ENCODE peak calls at places on chromosomes 13 and 19, in six cellular contexts. J, X, Z, L, U and R are unnamed samples. For H3K4me1, the result is how much of the 10 kb centered on the place peaks cover.

GRCh38 chr19:27794444-27795042 is 1418.4 kb downstream of the UQCRFS1 start:
- DNase-seq in L (no peak), J (no peak), U (peak), Z (peak), X (peak), R (peak)

GRCh38 chr13:42548731-42549554 is 25.0 kb upstream of the TNFSF11 start:
- DNase-seq in Z (no peak), U (peak), X (no peak), L (no peak), J (peak), R (no peak)

GRCh38 chr13:73224708-73225107 is 165.9 kb downstream of the KLF5 start:
- DNase-seq in Z (peak), L (no peak), X (no peak), U (no peak), J (peak), R (no peak)

GRCh38 chr19:40601061-40601973 is at the start of gene LTBP4:
- DNase-seq in X (no peak), L (no peak), Z (no peak), J (peak), U (peak), R (peak)

GRCh38 chr19:15922021-15922420 is 12.3 kb downstream of the CYP4F11 start:
- DNase-seq in L (no peak), U (no peak), X (no peak), Z (no peak), J (no peak), R (no peak)

GRCh38 chr13:76879211-76879875 is 6.9 kb downstream of the KCTD12 start:
- DNase-seq in Z (peak), L (no peak), J (peak), U (peak), X (no peak), R (no peak)

GRCh38 chr13:87078947-87079795 is 592.0 kb upstream of the SLITRK5 start:
- DNase-seq in U (no peak), L (no peak), Z (no peak), X (no peak), J (no peak), R (no peak)

GRCh38 chr13:31982124-31982523 is 49.5 kb upstream of the FRY start:
- DNase-seq in Z (no peak), U (no peak), J (peak), L (no peak), X (no peak), R (no peak)

GRCh38 chr19:12689012-12689411 is 1.2 kb downstream of the GNG14 start:
- DNase-seq in L (no peak), U (no peak), J (no peak), Z (no peak), X (no peak), R (no peak)

GRCh38 chr19:39502640-39503417 is 4.1 kb downstream of the DLL3 start:
- DNase-seq in U (peak), L (no peak), Z (peak), J (peak), X (peak), R (peak)

GRCh38 chr19:38252935-38253691 is 3.1 kb downstream of the PPP1R14A start:
- DNase-seq in X (no peak), J (no peak), Z (no peak), U (peak), L (no peak), R (no peak)

GRCh38 chr19:1475751-1476437 is 3.1 kb downstream of the C19orf25 start:
- DNase-seq in U (no peak), Z (no peak), X (no peak), L (no peak), J (no peak), R (peak)

GRCh38 chr19:3397266-3398022 is 31.1 kb downstream of the NFIC start:
- DNase-seq in J (no peak), X (no peak), Z (no peak), L (no peak), U (peak), R (peak)
- H3K4me1 ChIP-seq in J (under half), X (under half), Z (under half), L (under half), U (under half), R (under half)

GRCh38 chr19:9507285-9507684 is 8.9 kb upstream of the ZNF560 start:
- DNase-seq in Z (no peak), X (no peak), J (no peak), L (no peak), U (no peak), R (no peak)
- H4K91ac ChIP-seq in Z (no peak), X (no peak), J (no peak), L (no peak), U (no peak), R (no peak)

GRCh38 chr19:45005787-45006186 is 4.5 kb downstream of the RELB start:
- DNase-seq in Z (no peak), L (no peak), U (no peak), X (no peak), J (no peak), R (no peak)

GRCh38 chr19:45001087-45001739 is at the start of gene RELB:
- DNase-seq in J (peak), L (peak), U (peak), X (peak), Z (peak), R (peak)

GRCh38 chr19:45008554-45008953 is 7.3 kb downstream of the RELB start:
- DNase-seq in U (no peak), J (peak), X (no peak), Z (no peak), L (no peak), R (peak)

GRCh38 chr19:44998025-44998424 is 3.2 kb upstream of the RELB start:
- DNase-seq in U (no peak), Z (no peak), X (no peak), J (no peak), L (no peak), R (no peak)

DNA sequence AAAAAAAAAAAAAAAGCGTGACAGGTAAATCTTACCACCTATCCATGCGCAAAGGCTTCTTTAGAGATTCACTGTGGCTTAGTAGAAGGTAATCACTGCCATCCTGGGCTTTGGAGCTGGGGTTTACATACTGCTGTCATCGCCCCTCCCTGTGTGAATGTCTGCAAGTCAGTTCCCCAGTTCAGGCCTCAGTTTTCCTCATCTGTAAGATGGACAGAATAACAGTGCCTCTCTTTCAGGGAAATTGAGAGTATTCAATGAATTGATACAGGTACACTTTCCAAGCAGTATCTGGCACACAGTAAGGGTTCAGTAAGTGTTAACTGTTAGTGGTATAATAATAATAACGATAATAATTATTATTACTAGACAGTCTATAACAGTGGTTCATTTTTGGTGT is 2.2 kb downstream of the RELB start:
- DNase-seq in L (no peak), U (no peak), J (no peak), Z (no peak), X (no peak), R (no peak)
- H3K4me1 ChIP-seq in L (under half), U (under half), J (under half), Z (under half), X (under half), R (under half)

DNA sequence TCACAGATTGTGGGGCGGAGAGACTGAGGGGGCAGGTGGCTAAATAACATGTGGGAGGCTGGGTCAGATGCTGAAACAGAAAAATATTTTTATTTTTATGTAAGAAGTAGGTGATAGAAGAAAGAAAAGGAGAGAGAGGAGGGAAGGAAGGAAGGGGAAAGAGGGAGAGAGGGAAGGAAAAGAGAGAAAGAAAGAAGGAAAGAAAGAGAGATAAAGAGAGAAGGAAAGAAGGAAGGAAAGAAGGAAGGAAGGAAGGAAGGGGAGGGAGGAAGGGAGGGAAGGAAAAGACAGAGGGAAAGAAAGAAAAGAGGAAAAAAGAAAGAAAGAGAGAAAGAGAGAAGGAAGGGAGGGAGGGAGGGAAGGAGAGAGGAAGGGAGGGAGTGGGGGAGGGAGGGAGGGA is 224.9 kb downstream of the UQCRFS1 start:
- DNase-seq in X (no peak), Z (no peak), L (no peak), U (no peak), J (no peak), R (no peak)
- H4K91ac ChIP-seq in X (no peak), Z (no peak), L (no peak), U (no peak), J (no peak), R (no peak)

DNA sequence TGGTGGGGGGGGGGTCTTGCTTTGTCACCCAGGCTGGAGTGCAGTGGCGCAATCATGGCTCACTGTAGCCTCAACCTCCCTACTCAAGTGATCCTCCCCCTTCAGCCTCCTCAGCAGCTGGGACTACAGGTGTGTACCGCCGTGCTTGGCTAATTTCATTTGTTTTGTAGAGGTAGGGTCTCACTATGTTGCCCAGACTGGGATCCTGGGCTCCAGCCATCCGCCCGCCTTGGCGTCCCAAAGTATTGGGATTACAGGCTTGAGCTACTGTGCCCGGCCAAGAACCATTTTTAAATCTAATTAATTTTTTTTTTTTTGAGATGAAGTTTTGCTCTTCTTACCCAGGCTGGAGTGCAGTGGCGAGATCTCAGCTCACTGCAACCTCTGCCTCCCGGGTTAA is 18.2 kb upstream of the JUND start:
- DNase-seq in L (no peak), X (no peak), U (no peak), J (no peak), Z (no peak), R (no peak)
- H3K4me1 ChIP-seq in L (under half), X (under half), U (under half), J (under half), Z (under half), R (under half)

DNA sequence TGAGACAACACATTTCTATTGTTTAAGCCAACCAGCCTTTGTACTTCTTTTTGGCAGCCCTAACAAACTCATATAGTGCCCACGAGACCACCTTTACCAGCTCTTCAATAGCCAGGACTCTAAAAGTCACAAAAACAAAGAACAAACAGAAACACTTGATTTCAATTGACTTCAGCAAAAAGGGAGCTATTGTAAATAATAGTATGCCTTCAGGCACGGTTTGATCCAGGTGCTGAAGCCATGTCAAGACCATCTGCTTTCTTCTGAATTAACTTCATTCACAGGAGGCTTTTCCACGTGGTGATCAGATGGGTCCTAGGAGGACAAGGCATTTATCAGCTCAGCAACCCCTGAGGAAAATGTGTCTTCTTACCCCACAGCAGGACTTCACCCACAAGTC is 53.8 kb downstream of the TINCR start:
- DNase-seq in U (no peak), L (no peak), J (no peak), Z (no peak), X (no peak), R (no peak)
- H4K91ac ChIP-seq in U (no peak), L (no peak), J (no peak), Z (no peak), X (no peak), R (no peak)

DNA sequence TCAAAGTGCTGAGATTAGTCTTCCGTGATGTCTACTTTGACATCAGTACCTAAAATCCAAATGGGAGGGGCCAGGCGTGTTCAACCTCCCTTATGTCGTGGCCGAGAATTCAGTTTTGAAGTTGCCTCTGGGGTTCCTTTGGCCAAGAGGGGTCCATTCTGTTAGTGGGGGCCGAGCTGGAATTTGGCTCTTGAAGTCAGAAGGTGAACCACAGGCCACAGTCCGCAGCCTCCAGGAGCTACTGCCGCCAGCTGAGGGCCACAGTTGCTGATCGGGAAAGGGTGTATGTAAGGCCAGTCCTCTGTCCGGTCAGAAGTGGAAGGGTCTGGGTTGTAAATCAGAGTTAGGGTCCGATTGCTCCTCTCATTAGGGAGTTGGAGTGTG is 31.0 kb downstream of the ATP11A start:
- DNase-seq in J (no peak), L (no peak), X (no peak), U (no peak), Z (no peak), R (no peak)
- H3K4me1 ChIP-seq in J (under half), L (under half), X (under half), U (under half), Z (under half), R (under half)

GRCh38 chr19:10707440-10707839 is 6.2 kb downstream of the QTRT1 start:
- DNase-seq in U (no peak), X (no peak), L (no peak), J (no peak), Z (no peak), R (no peak)
- H4K91ac ChIP-seq in U (peak), X (no peak), L (no peak), J (no peak), Z (no peak), R (no peak)

GRCh38 chr13:30359999-30360398 is 52.6 kb upstream of the KATNAL1 start:
- DNase-seq in X (no peak), L (no peak), U (no peak), J (no peak), Z (no peak), R (no peak)
- H3K4me1 ChIP-seq in X (under half), L (under half), U (under half), J (under half), Z (under half), R (under half)

DNA sequence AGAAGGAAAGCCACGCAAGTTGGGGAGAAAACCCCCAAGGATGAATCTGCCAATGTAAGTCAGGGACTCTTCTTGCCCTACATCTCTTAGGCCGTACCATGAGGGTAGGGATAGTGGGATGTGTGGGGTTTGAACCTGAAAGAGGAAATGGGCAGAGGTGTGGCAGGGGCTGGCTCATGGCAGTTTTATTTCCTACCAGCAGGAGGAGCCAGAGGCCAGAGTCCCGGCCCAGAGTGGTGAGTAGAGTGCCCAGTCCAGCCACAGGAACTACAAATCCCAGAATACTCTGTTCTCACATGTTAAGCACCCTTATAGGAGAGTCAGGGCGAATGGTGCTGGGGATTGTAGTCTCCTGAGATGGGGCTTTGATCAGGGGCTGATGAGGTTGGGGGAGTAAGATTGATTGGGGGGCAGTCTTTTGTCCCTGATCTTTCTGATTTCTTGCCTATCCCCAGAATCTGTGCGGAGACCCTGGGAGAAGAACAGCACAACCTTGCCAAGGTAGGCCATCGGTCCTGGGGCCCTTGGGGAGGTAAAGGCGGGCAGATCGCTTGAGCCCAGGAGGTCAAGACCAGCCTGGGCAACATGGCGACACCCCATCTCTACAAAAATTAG is 16.5 kb downstream of the VASP start:
- DNase-seq in Z (peak), L (peak), U (peak), X (peak), J (peak), R (peak)
- H4K91ac ChIP-seq in Z (no peak), L (no peak), U (no peak), X (no peak), J (no peak), R (no peak)